ENCODE peak calls at places on chromosomes 11 and 22, in five cellular contexts. One of them, this sample, is unnamed.

GRCh38 chr11:111672949-111673348 is 70.7 kb downstream of the SIK2 start:
- ATAC-seq in upper lobe of left lung: no peak
- ATAC-seq in HepG2: no peak
- ATAC-seq in GM12878: no peak
- ATAC-seq in K562: no peak
- ATAC-seq in this sample: no peak

GRCh38 chr11:28529540-28530410 is 421.6 kb downstream of the METTL15 start:
- ATAC-seq in upper lobe of left lung: no peak
- ATAC-seq in HepG2: peak; percentile 67
- ATAC-seq in GM12878: peak; percentile 70
- ATAC-seq in K562: no peak
- ATAC-seq in this sample: no peak

GRCh38 chr11:100328626-100329340 is 358.3 kb upstream of the ARHGAP42 start:
- ATAC-seq in upper lobe of left lung: no peak
- ATAC-seq in HepG2: no peak
- ATAC-seq in GM12878: no peak
- ATAC-seq in K562: no peak
- ATAC-seq in this sample: no peak

GRCh38 chr22:24424001-24424900 is 3.1 kb upstream of the ADORA2A start:
- ATAC-seq in upper lobe of left lung: no peak
- ATAC-seq in HepG2: peak; percentile 5
- ATAC-seq in GM12878: peak; percentile 14
- ATAC-seq in K562: peak; percentile 41
- ATAC-seq in this sample: peak; percentile 28

GRCh38 chr11:76444065-76444383 is 794 bp upstream of the EMSY start:
- ATAC-seq in upper lobe of left lung: no peak
- ATAC-seq in HepG2: no peak
- ATAC-seq in GM12878: no peak
- ATAC-seq in K562: no peak
- ATAC-seq in this sample: no peak

GRCh38 chr11:80285076-80285790 is 844.4 kb upstream of the TENM4 start:
- ATAC-seq in upper lobe of left lung: no peak
- ATAC-seq in HepG2: no peak
- ATAC-seq in GM12878: no peak
- ATAC-seq in K562: no peak
- ATAC-seq in this sample: no peak

GRCh38 chr11:9092085-9092484 is 686 bp upstream of the SCUBE2 start:
- ATAC-seq in upper lobe of left lung: no peak
- ATAC-seq in HepG2: no peak
- ATAC-seq in GM12878: no peak
- ATAC-seq in K562: no peak
- ATAC-seq in this sample: no peak

GRCh38 chr11:112421854-112422253 is 161.2 kb upstream of the PLET1 start:
- ATAC-seq in upper lobe of left lung: no peak
- ATAC-seq in HepG2: no peak
- ATAC-seq in GM12878: no peak
- ATAC-seq in K562: no peak
- ATAC-seq in this sample: no peak

GRCh38 chr22:39527481-39527961 is 5.0 kb downstream of the RPS19BP1 start:
- ATAC-seq in upper lobe of left lung: no peak
- ATAC-seq in HepG2: peak; percentile 10
- ATAC-seq in GM12878: no peak
- ATAC-seq in K562: no peak
- ATAC-seq in this sample: no peak

GRCh38 chr11:23679041-23679440 is 817.8 kb upstream of the LUZP2 start:
- ATAC-seq in upper lobe of left lung: no peak
- ATAC-seq in HepG2: no peak
- ATAC-seq in GM12878: no peak
- ATAC-seq in K562: no peak
- ATAC-seq in this sample: no peak

GRCh38 chr22:28951530-28951929 is 68.2 kb downstream of the ZNRF3 start:
- ATAC-seq in upper lobe of left lung: no peak
- ATAC-seq in HepG2: peak; percentile 47
- ATAC-seq in GM12878: no peak
- ATAC-seq in K562: no peak
- ATAC-seq in this sample: no peak

GRCh38 chr22:19524170-19525115 is at the start of gene CLDN5:
- ATAC-seq in upper lobe of left lung: peak; percentile 50
- ATAC-seq in HepG2: no peak
- ATAC-seq in GM12878: peak; percentile 19
- ATAC-seq in K562: no peak
- ATAC-seq in this sample: peak; percentile 76

GRCh38 chr11:17156283-17156682 is 51.5 kb downstream of the PIK3C2A start:
- ATAC-seq in upper lobe of left lung: no peak
- ATAC-seq in HepG2: no peak
- ATAC-seq in GM12878: peak; percentile 38
- ATAC-seq in K562: peak; percentile 71
- ATAC-seq in this sample: no peak

GRCh38 chr22:27973851-27974250 is 54.8 kb upstream of the PITPNB start:
- ATAC-seq in upper lobe of left lung: no peak
- ATAC-seq in HepG2: no peak
- ATAC-seq in GM12878: no peak
- ATAC-seq in K562: no peak
- ATAC-seq in this sample: no peak

GRCh38 chr11:106969660-106970059 is 48.6 kb downstream of the GUCY1A2 start:
- ATAC-seq in upper lobe of left lung: no peak
- ATAC-seq in HepG2: no peak
- ATAC-seq in GM12878: no peak
- ATAC-seq in K562: no peak
- ATAC-seq in this sample: no peak

GRCh38 chr22:20752104-20752741 is 21.7 kb upstream of the SERPIND1 start:
- ATAC-seq in upper lobe of left lung: no peak
- ATAC-seq in HepG2: no peak
- ATAC-seq in GM12878: no peak
- ATAC-seq in K562: peak; percentile 3
- ATAC-seq in this sample: no peak

GRCh38 chr11:1125803-1126202 is 31.9 kb upstream of the MUC5AC start:
- ATAC-seq in upper lobe of left lung: no peak
- ATAC-seq in HepG2: no peak
- ATAC-seq in GM12878: no peak
- ATAC-seq in K562: no peak
- ATAC-seq in this sample: no peak

GRCh38 chr22:17948101-17948500 is 76.3 kb downstream of the MICAL3 start:
- ATAC-seq in upper lobe of left lung: no peak
- ATAC-seq in HepG2: no peak
- ATAC-seq in GM12878: no peak
- ATAC-seq in K562: no peak
- ATAC-seq in this sample: no peak

GRCh38 chr11:120780239-120780638 is 243.7 kb upstream of the TBCEL start:
- ATAC-seq in upper lobe of left lung: no peak
- ATAC-seq in HepG2: no peak
- ATAC-seq in GM12878: no peak
- ATAC-seq in K562: no peak
- ATAC-seq in this sample: no peak

GRCh38 chr11:58394195-58394594 is 12.5 kb downstream of the OR5B3 start:
- ATAC-seq in upper lobe of left lung: no peak
- ATAC-seq in HepG2: no peak
- ATAC-seq in GM12878: no peak
- ATAC-seq in K562: no peak
- ATAC-seq in this sample: no peak

GRCh38 chr11:78256962-78257361 is 68.2 kb downstream of the USP35 start:
- ATAC-seq in upper lobe of left lung: peak; percentile 91
- ATAC-seq in HepG2: no peak
- ATAC-seq in GM12878: no peak
- ATAC-seq in K562: peak; percentile 80
- ATAC-seq in this sample: peak; percentile 93

GRCh38 chr11:47056261-47056915 is 119.8 kb downstream of the CSTPP1 start:
- ATAC-seq in upper lobe of left lung: no peak
- ATAC-seq in HepG2: no peak
- ATAC-seq in GM12878: peak; percentile 42
- ATAC-seq in K562: peak; percentile 86
- ATAC-seq in this sample: no peak

GRCh38 chr22:37862570-37863325 is 13.5 kb downstream of the EIF3L start:
- ATAC-seq in upper lobe of left lung: no peak
- ATAC-seq in HepG2: no peak
- ATAC-seq in GM12878: no peak
- ATAC-seq in K562: no peak
- ATAC-seq in this sample: no peak

GRCh38 chr11:123544631-123545375 is 109.6 kb downstream of the SCN3B start:
- ATAC-seq in upper lobe of left lung: no peak
- ATAC-seq in HepG2: no peak
- ATAC-seq in GM12878: no peak
- ATAC-seq in K562: no peak
- ATAC-seq in this sample: no peak

GRCh38 chr11:25415793-25416192 is 916.1 kb upstream of the ANO3 start:
- ATAC-seq in upper lobe of left lung: no peak
- ATAC-seq in HepG2: no peak
- ATAC-seq in GM12878: no peak
- ATAC-seq in K562: no peak
- ATAC-seq in this sample: no peak

GRCh38 chr22:41565403-41566054 is 4.7 kb downstream of the CSDC2 start:
- ATAC-seq in upper lobe of left lung: no peak
- ATAC-seq in HepG2: peak; percentile 56
- ATAC-seq in GM12878: peak; percentile 44
- ATAC-seq in K562: peak; percentile 92
- ATAC-seq in this sample: peak; percentile 65

GRCh38 chr22:20873215-20873614 is 14.4 kb downstream of the SNAP29 start:
- ATAC-seq in upper lobe of left lung: no peak
- ATAC-seq in HepG2: no peak
- ATAC-seq in GM12878: no peak
- ATAC-seq in K562: peak; percentile 50
- ATAC-seq in this sample: no peak

GRCh38 chr11:117230981-117231636 is 764 bp downstream of the PCSK7 start:
- ATAC-seq in upper lobe of left lung: no peak
- ATAC-seq in HepG2: peak; percentile 7
- ATAC-seq in GM12878: peak; percentile 27
- ATAC-seq in K562: no peak
- ATAC-seq in this sample: no peak

GRCh38 chr11:1501421-1502167 is 15.0 kb upstream of the MOB2 start:
- ATAC-seq in upper lobe of left lung: no peak
- ATAC-seq in HepG2: no peak
- ATAC-seq in GM12878: no peak
- ATAC-seq in K562: no peak
- ATAC-seq in this sample: no peak

GRCh38 chr11:73804712-73805111 is 17.0 kb downstream of the MRPL48 start:
- ATAC-seq in upper lobe of left lung: no peak
- ATAC-seq in HepG2: no peak
- ATAC-seq in GM12878: no peak
- ATAC-seq in K562: no peak
- ATAC-seq in this sample: no peak

GRCh38 chr11:69308531-69308930 is 14.6 kb downstream of the MYEOV start:
- ATAC-seq in upper lobe of left lung: no peak
- ATAC-seq in HepG2: no peak
- ATAC-seq in GM12878: no peak
- ATAC-seq in K562: no peak
- ATAC-seq in this sample: no peak

GRCh38 chr22:19522190-19522880 is 1.9 kb downstream of the CLDN5 start:
- ATAC-seq in upper lobe of left lung: no peak
- ATAC-seq in HepG2: no peak
- ATAC-seq in GM12878: no peak
- ATAC-seq in K562: peak; percentile 19
- ATAC-seq in this sample: no peak

GRCh38 chr11:61378713-61379313 is 13.6 kb upstream of the TMEM216 start:
- ATAC-seq in upper lobe of left lung: peak; percentile 49
- ATAC-seq in HepG2: peak; percentile 87
- ATAC-seq in GM12878: no peak
- ATAC-seq in K562: no peak
- ATAC-seq in this sample: peak; percentile 98
- TF ChIP-seq EP300 in upper lobe of left lung: no peak
- TF ChIP-seq EP300 in HepG2: no peak
- TF ChIP-seq EP300 in GM12878: no peak
- TF ChIP-seq EP300 in K562: no peak
- TF ChIP-seq EP300 in this sample: no peak

GRCh38 chr11:12986194-12986898 is 22.8 kb upstream of the RASSF10 start:
- ATAC-seq in upper lobe of left lung: no peak
- ATAC-seq in HepG2: no peak
- ATAC-seq in GM12878: peak; percentile 67
- ATAC-seq in K562: no peak
- ATAC-seq in this sample: no peak
- TF ChIP-seq POLR2A in upper lobe of left lung: no peak
- TF ChIP-seq POLR2A in HepG2: no peak
- TF ChIP-seq POLR2A in GM12878: no peak
- TF ChIP-seq POLR2A in K562: no peak
- TF ChIP-seq POLR2A in this sample: no peak

GRCh38 chr11:66336234-66337102 is at the start of gene RIN1:
- ATAC-seq in upper lobe of left lung: peak; percentile 76
- ATAC-seq in HepG2: peak; percentile 91
- ATAC-seq in GM12878: peak; percentile 94
- ATAC-seq in K562: peak; percentile 89
- ATAC-seq in this sample: peak; percentile 76
- TF ChIP-seq POLR2AphosphoS5 in upper lobe of left lung: peak; percentile 64
- TF ChIP-seq POLR2AphosphoS5 in HepG2: no peak
- TF ChIP-seq POLR2AphosphoS5 in GM12878: peak; percentile 50
- TF ChIP-seq POLR2AphosphoS5 in K562: peak; percentile 27
- TF ChIP-seq POLR2AphosphoS5 in this sample: peak; percentile 9

GRCh38 chr22:36156515-36157419 is 3.8 kb downstream of the APOL3 start:
- ATAC-seq in upper lobe of left lung: peak; percentile 77
- ATAC-seq in HepG2: peak; percentile 60
- ATAC-seq in GM12878: peak; percentile 43
- ATAC-seq in K562: peak; percentile 70
- ATAC-seq in this sample: peak; percentile 84

GRCh38 chr22:36152088-36152487 is 8.5 kb downstream of the APOL3 start:
- ATAC-seq in upper lobe of left lung: no peak
- ATAC-seq in HepG2: no peak
- ATAC-seq in GM12878: no peak
- ATAC-seq in K562: no peak
- ATAC-seq in this sample: no peak

GRCh38 chr22:36156119-36156514 is 4.4 kb downstream of the APOL3 start:
- ATAC-seq in upper lobe of left lung: no peak
- ATAC-seq in HepG2: peak; percentile 46
- ATAC-seq in GM12878: no peak
- ATAC-seq in K562: no peak
- ATAC-seq in this sample: no peak

GRCh38 chr22:36153756-36154155 is 6.8 kb downstream of the APOL3 start:
- ATAC-seq in upper lobe of left lung: no peak
- ATAC-seq in HepG2: no peak
- ATAC-seq in GM12878: no peak
- ATAC-seq in K562: no peak
- ATAC-seq in this sample: no peak

DNA sequence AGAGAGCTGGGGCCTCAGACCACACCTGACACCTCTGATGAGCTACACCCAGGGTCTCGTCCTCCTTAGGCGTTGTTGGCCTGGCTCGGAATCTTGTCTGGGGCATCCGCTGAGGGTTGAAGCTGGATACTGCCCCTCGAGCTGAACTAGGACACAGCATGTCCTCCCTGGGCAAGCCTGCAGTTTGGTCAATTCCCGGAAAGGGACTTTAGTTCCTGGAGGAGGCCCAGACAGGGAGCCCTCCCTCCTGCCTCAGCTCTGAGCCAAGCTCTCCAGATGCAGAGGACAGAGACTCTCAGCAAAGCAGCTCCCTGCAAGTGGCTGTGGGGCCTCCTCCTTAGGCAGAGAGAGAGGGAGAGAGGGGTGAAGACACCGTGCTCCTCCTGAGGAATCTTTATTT is 4.9 kb downstream of the APOL3 start:
- ATAC-seq in upper lobe of left lung: peak; percentile 72
- ATAC-seq in HepG2: peak; percentile 83
- ATAC-seq in GM12878: no peak
- ATAC-seq in K562: peak; percentile 60
- ATAC-seq in this sample: peak; percentile 79
- TF ChIP-seq EP300 in upper lobe of left lung: no peak
- TF ChIP-seq EP300 in HepG2: no peak
- TF ChIP-seq EP300 in GM12878: no peak
- TF ChIP-seq EP300 in K562: no peak
- TF ChIP-seq EP300 in this sample: no peak